ENCODE peak calls at places on chromosomes 16 and 17, in eight cellular contexts. W, D, L, C, Q, V, M and U are unnamed samples.

GRCh38 chr17:45663772-45664171 is 120.3 kb upstream of the CRHR1 start:
- DNase-seq in W (no peak), D (no peak), L (no peak), C (no peak), Q (no peak), V (no peak), M (no peak), U (no peak)

GRCh38 chr17:19317359-19318095 is 45.0 kb downstream of the B9D1 start:
- DNase-seq in W (peak; percentile 73), D (no peak), L (peak; percentile 72), C (peak; percentile 58), Q (no peak), V (peak; percentile 93), M (no peak), U (peak; percentile 99)

GRCh38 chr16:88652763-88653065 is 1.9 kb upstream of the CYBA start:
- DNase-seq in W (no peak), D (no peak), L (no peak), C (no peak), Q (no peak), V (no peak), M (no peak), U (no peak)

GRCh38 chr17:77858291-77859034 is 100.0 kb upstream of the TNRC6C start:
- DNase-seq in W (no peak), D (no peak), L (no peak), C (no peak), Q (no peak), V (no peak), M (no peak), U (no peak)

GRCh38 chr17:16378631-16379282 is 2.1 kb upstream of the UBB start:
- DNase-seq in W (no peak), D (no peak), L (no peak), C (no peak), Q (no peak), V (no peak), M (no peak), U (no peak)

GRCh38 chr17:67401598-67402504 is 24.8 kb downstream of the PITPNC1 start:
- DNase-seq in W (no peak), D (no peak), L (no peak), C (no peak), Q (no peak), V (no peak), M (no peak), U (no peak)

GRCh38 chr16:68074850-68075249 is 10.3 kb upstream of the NFATC3 start:
- DNase-seq in W (no peak), D (peak; percentile 95), L (no peak), C (no peak), Q (peak; percentile 53), V (no peak), M (peak; percentile 63), U (no peak)

GRCh38 chr16:66741131-66741900 is 10.1 kb downstream of the DYNC1LI2 start:
- DNase-seq in W (peak; percentile 94), D (no peak), L (peak; percentile 98), C (peak; percentile 80), Q (no peak), V (peak; percentile 39), M (no peak), U (peak; percentile 86)

GRCh38 chr16:31029272-31029671 is 4.1 kb upstream of the STX4 start:
- DNase-seq in W (no peak), D (no peak), L (no peak), C (no peak), Q (no peak), V (no peak), M (no peak), U (no peak)

GRCh38 chr17:49486012-49486641 is 9.0 kb upstream of the NGFR start:
- DNase-seq in W (no peak), D (no peak), L (no peak), C (no peak), Q (no peak), V (no peak), M (no peak), U (peak; percentile 69)

GRCh38 chr16:10971560-10971961 is 27.2 kb downstream of the CLEC16A start:
- DNase-seq in W (peak; percentile 97), D (no peak), L (peak; percentile 88), C (no peak), Q (no peak), V (peak; percentile 86), M (no peak), U (peak; percentile 80)

GRCh38 chr17:72927146-72927545 is 165.3 kb downstream of the SLC39A11 start:
- DNase-seq in W (no peak), D (no peak), L (no peak), C (no peak), Q (no peak), V (no peak), M (no peak), U (no peak)

GRCh38 chr16:86961133-86961720 is 356.0 kb downstream of the C16orf95 start:
- DNase-seq in W (peak; percentile 36), D (no peak), L (no peak), C (no peak), Q (no peak), V (no peak), M (no peak), U (peak; percentile 26)

GRCh38 chr17:4642286-4642685 is 808 bp upstream of the ALOX15 start:
- DNase-seq in W (no peak), D (no peak), L (no peak), C (no peak), Q (no peak), V (peak; percentile 23), M (no peak), U (peak; percentile 61)

GRCh38 chr17:57294629-57295501 is 38.5 kb downstream of the MSI2 start:
- DNase-seq in W (peak; percentile 12), D (no peak), L (no peak), C (no peak), Q (no peak), V (peak; percentile 94), M (no peak), U (peak; percentile 84)

GRCh38 chr17:59972778-59973177 is 8.2 kb upstream of the RNFT1 start:
- DNase-seq in W (peak; percentile 11), D (no peak), L (no peak), C (no peak), Q (no peak), V (peak; percentile 39), M (no peak), U (peak; percentile 43)

GRCh38 chr16:17357302-17358062 is 113.3 kb downstream of the XYLT1 start:
- DNase-seq in W (no peak), D (no peak), L (no peak), C (no peak), Q (no peak), V (no peak), M (no peak), U (no peak)

GRCh38 chr17:78628547-78629435 is 51.6 kb upstream of the DNAH17 start:
- DNase-seq in W (no peak), D (no peak), L (no peak), C (no peak), Q (no peak), V (no peak), M (no peak), U (peak; percentile 96)

GRCh38 chr16:47715442-47716054 is 254.4 kb downstream of the PHKB start:
- DNase-seq in W (no peak), D (no peak), L (no peak), C (no peak), Q (no peak), V (no peak), M (no peak), U (no peak)

GRCh38 chr17:80163315-80163714 is 6.5 kb upstream of the CARD14 start:
- DNase-seq in W (no peak), D (no peak), L (no peak), C (no peak), Q (no peak), V (no peak), M (no peak), U (no peak)

GRCh38 chr16:73161977-73162376 is 114.0 kb upstream of the ZFHX3 start:
- DNase-seq in W (no peak), D (no peak), L (no peak), C (no peak), Q (no peak), V (no peak), M (no peak), U (peak; percentile 5)

GRCh38 chr17:67137026-67137370 is 92.6 kb downstream of the CACNG1 start:
- DNase-seq in W (no peak), D (no peak), L (no peak), C (no peak), Q (no peak), V (no peak), M (no peak), U (no peak)

GRCh38 chr17:75976175-75976848 is 2.7 kb downstream of the ACOX1 start:
- DNase-seq in W (no peak), D (no peak), L (no peak), C (no peak), Q (no peak), V (no peak), M (no peak), U (no peak)

GRCh38 chr16:75105306-75106061 is 11.1 kb downstream of the LDHD start:
- DNase-seq in W (peak; percentile 83), D (no peak), L (no peak), C (no peak), Q (no peak), V (peak; percentile 94), M (no peak), U (peak; percentile 17)

GRCh38 chr17:82015311-82015971 is 7.2 kb downstream of the CENPX start:
- DNase-seq in W (no peak), D (no peak), L (no peak), C (no peak), Q (no peak), V (no peak), M (no peak), U (no peak)
- H3K27ac ChIP-seq in W (no peak overlapping the region), D (no peak overlapping the region), L (no peak overlapping the region), C (no peak overlapping the region), Q (no peak overlapping the region), V (peak overlapping the region; percentile 59), M (no peak overlapping the region), U (no peak overlapping the region)

GRCh38 chr16:35425270-35425669 is 1965.9 kb downstream of the TP53TG3F start:
- DNase-seq in W (no peak), D (no peak), L (no peak), C (no peak), Q (no peak), V (no peak), M (no peak), U (no peak)
- H3K9me3 ChIP-seq in W (no peaks in the 10 kb centered on the region), D (no peaks in the 10 kb centered on the region), L (no peaks in the 10 kb centered on the region), C (no peaks in the 10 kb centered on the region), Q (no peaks in the 10 kb centered on the region), V (peaks cover 23% of the 10 kb centered on the region), M (peaks cover 3% of the 10 kb centered on the region), U (no peaks in the 10 kb centered on the region)

DNA sequence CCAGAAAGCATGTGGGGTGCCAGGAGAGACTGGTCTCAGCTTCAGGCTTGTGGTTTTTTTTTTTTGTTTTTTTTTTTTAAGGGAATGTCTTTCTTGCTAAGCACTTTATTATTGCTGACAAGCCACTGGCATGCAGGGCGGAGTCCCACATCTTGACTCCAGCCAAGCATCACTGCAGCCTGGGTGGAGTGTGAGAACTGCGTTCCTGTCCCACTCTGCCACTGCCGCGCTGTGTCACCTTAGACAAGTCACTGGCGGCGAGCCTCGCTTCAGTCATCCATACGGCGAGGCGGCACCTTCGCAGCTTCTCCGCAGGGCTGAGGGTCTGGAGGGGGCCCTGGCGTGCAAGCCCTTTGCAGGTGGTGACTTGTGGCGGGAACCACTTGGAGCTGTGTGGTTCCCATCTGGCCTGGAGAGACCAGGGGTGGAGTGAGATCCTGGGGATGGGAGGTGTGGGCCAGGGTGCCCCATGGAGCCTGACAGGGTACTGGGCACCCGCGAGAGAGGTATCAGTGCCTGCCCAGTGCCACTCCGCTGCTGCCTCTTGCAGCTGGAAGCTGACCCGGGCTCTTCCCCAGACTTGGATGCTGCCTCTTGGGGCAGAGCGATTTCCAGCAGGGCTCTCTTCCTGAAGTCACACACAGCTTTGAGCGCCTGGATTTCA is 99.1 kb upstream of the CIBAR2 start:
- DNase-seq in W (peak; percentile 47), D (no peak), L (no peak), C (no peak), Q (no peak), V (no peak), M (no peak), U (no peak)
- H3K4me1 ChIP-seq in W (peaks cover 41% of the 10 kb centered on the region), D (no peaks in the 10 kb centered on the region), L (peaks cover 81% of the 10 kb centered on the region), C (peaks cover 2% of the 10 kb centered on the region), Q (no peaks in the 10 kb centered on the region), V (peaks cover 3% of the 10 kb centered on the region), M (no peaks in the 10 kb centered on the region), U (peaks cover 8% of the 10 kb centered on the region)

GRCh38 chr16:2425825-2426430 is 3.3 kb upstream of the CCNF start:
- DNase-seq in W (no peak), D (no peak), L (no peak), C (peak; percentile 53), Q (no peak), V (no peak), M (no peak), U (no peak)
- H3K27ac ChIP-seq in W (no peak overlapping the region), D (no peak overlapping the region), L (no peak overlapping the region), C (no peak overlapping the region), Q (no peak overlapping the region), V (no peak overlapping the region), M (no peak overlapping the region), U (no peak overlapping the region)